ENCODE peak calls at places on chromosome 22, in six cellular contexts. One of them, this sample, is unnamed.
A peak's percentile ranks its signal among the peaks of the same experiment; 100 is the strongest.

GRCh38 chr22:40123387-40123786 is 54.3 kb upstream of the TNRC6B start:
- DNase-seq in HepG2: no peak
- DNase-seq in SK-N-SH: peak; percentile 17
- DNase-seq in A549: no peak
- DNase-seq in GM12878: no peak
- DNase-seq in K562: peak; percentile 11
- DNase-seq in this sample: no peak

GRCh38 chr22:45882881-45883810 is 93.8 kb downstream of the WNT7B start:
- DNase-seq in SK-N-SH: no peak
- DNase-seq in GM12878: no peak
- DNase-seq in K562: no peak
- DNase-seq in HepG2: no peak
- DNase-seq in A549: no peak
- DNase-seq in this sample: no peak

GRCh38 chr22:48636746-48637145 is 1190.9 kb downstream of the BRD1 start:
- DNase-seq in SK-N-SH: no peak
- DNase-seq in HepG2: no peak
- DNase-seq in GM12878: no peak
- DNase-seq in K562: no peak
- DNase-seq in A549: no peak
- DNase-seq in this sample: no peak

GRCh38 chr22:30159561-30160353 is 79.5 kb downstream of the HORMAD2 start:
- DNase-seq in K562: no peak
- DNase-seq in GM12878: no peak
- DNase-seq in A549: peak; percentile 64
- DNase-seq in HepG2: peak; percentile 12
- DNase-seq in SK-N-SH: no peak
- DNase-seq in this sample: peak; percentile 86

GRCh38 chr22:37161442-37161841 is 11.7 kb upstream of the IL2RB start:
- DNase-seq in HepG2: peak; percentile 18
- DNase-seq in A549: peak; percentile 53
- DNase-seq in GM12878: no peak
- DNase-seq in K562: peak; percentile 70
- DNase-seq in SK-N-SH: no peak
- DNase-seq in this sample: no peak

GRCh38 chr22:45597460-45598192 is 74.0 kb upstream of the ATXN10 start:
- DNase-seq in A549: peak; percentile 62
- DNase-seq in K562: no peak
- DNase-seq in SK-N-SH: peak; percentile 60
- DNase-seq in HepG2: peak; percentile 86
- DNase-seq in GM12878: no peak
- DNase-seq in this sample: no peak

GRCh38 chr22:22201185-22201924 is 43.2 kb upstream of the VPREB1 start:
- DNase-seq in SK-N-SH: peak; percentile 63
- DNase-seq in GM12878: no peak
- DNase-seq in HepG2: peak; percentile 25
- DNase-seq in K562: peak; percentile 95
- DNase-seq in A549: peak; percentile 48
- DNase-seq in this sample: peak; percentile 24

GRCh38 chr22:38967451-38968450 is 10.3 kb downstream of the APOBEC3A start:
- DNase-seq in HepG2: no peak
- DNase-seq in GM12878: no peak
- DNase-seq in A549: no peak
- DNase-seq in K562: no peak
- DNase-seq in SK-N-SH: no peak
- DNase-seq in this sample: no peak

GRCh38 chr22:39148727-39149535 is 3.5 kb downstream of the CBX7 start:
- DNase-seq in HepG2: no peak
- DNase-seq in SK-N-SH: peak; percentile 44
- DNase-seq in GM12878: peak; percentile 69
- DNase-seq in K562: peak; percentile 58
- DNase-seq in A549: no peak
- DNase-seq in this sample: no peak

GRCh38 chr22:30947163-30947820 is 21.3 kb downstream of the MORC2 start:
- DNase-seq in SK-N-SH: no peak
- DNase-seq in HepG2: no peak
- DNase-seq in A549: no peak
- DNase-seq in GM12878: no peak
- DNase-seq in K562: no peak
- DNase-seq in this sample: no peak

GRCh38 chr22:26050079-26050478 is 119.2 kb upstream of the SEZ6L start:
- DNase-seq in HepG2: no peak
- DNase-seq in SK-N-SH: no peak
- DNase-seq in A549: no peak
- DNase-seq in GM12878: no peak
- DNase-seq in K562: no peak
- DNase-seq in this sample: no peak

GRCh38 chr22:50620861-50621490 is 7.0 kb downstream of the ARSA start:
- DNase-seq in GM12878: peak; percentile 86
- DNase-seq in K562: no peak
- DNase-seq in A549: no peak
- DNase-seq in SK-N-SH: no peak
- DNase-seq in HepG2: peak; percentile 25
- DNase-seq in this sample: no peak

GRCh38 chr22:49885881-49886280 is 32.2 kb downstream of the ZBED4 start:
- DNase-seq in K562: no peak
- DNase-seq in SK-N-SH: no peak
- DNase-seq in GM12878: no peak
- DNase-seq in HepG2: no peak
- DNase-seq in A549: no peak
- DNase-seq in this sample: no peak

GRCh38 chr22:39234157-39234793 is 10.5 kb downstream of the PDGFB start:
- DNase-seq in HepG2: no peak
- DNase-seq in K562: no peak
- DNase-seq in SK-N-SH: no peak
- DNase-seq in GM12878: no peak
- DNase-seq in A549: no peak
- DNase-seq in this sample: no peak

GRCh38 chr22:30717331-30717921 is 22.8 kb downstream of the OSBP2 start:
- DNase-seq in K562: no peak
- DNase-seq in HepG2: peak; percentile 12
- DNase-seq in SK-N-SH: no peak
- DNase-seq in GM12878: no peak
- DNase-seq in A549: peak; percentile 6
- DNase-seq in this sample: peak; percentile 90

GRCh38 chr22:25493794-25494193 is 70.7 kb upstream of the GRK3 start:
- DNase-seq in SK-N-SH: no peak
- DNase-seq in HepG2: no peak
- DNase-seq in A549: no peak
- DNase-seq in GM12878: no peak
- DNase-seq in K562: no peak
- DNase-seq in this sample: no peak

GRCh38 chr22:32587449-32587848 is 112.8 kb downstream of the FBXO7 start:
- DNase-seq in GM12878: no peak
- DNase-seq in K562: no peak
- DNase-seq in HepG2: no peak
- DNase-seq in A549: peak; percentile 26
- DNase-seq in SK-N-SH: no peak
- DNase-seq in this sample: no peak

GRCh38 chr22:32584650-32585049 is 110.0 kb downstream of the FBXO7 start:
- DNase-seq in A549: no peak
- DNase-seq in SK-N-SH: no peak
- DNase-seq in GM12878: no peak
- DNase-seq in HepG2: no peak
- DNase-seq in K562: no peak
- DNase-seq in this sample: peak; percentile 64

GRCh38 chr22:32583074-32583677 is 108.6 kb downstream of the FBXO7 start:
- DNase-seq in GM12878: no peak
- DNase-seq in A549: no peak
- DNase-seq in K562: no peak
- DNase-seq in SK-N-SH: no peak
- DNase-seq in HepG2: no peak
- DNase-seq in this sample: no peak

GRCh38 chr22:32585737-32586136 is 111.1 kb downstream of the FBXO7 start:
- DNase-seq in SK-N-SH: no peak
- DNase-seq in A549: no peak
- DNase-seq in GM12878: no peak
- DNase-seq in HepG2: no peak
- DNase-seq in K562: no peak
- DNase-seq in this sample: no peak

GRCh38 chr22:32583921-32584335 is 109.3 kb downstream of the FBXO7 start:
- DNase-seq in HepG2: peak; percentile 81
- DNase-seq in SK-N-SH: no peak
- DNase-seq in K562: no peak
- DNase-seq in GM12878: no peak
- DNase-seq in A549: peak; percentile 52
- DNase-seq in this sample: peak; percentile 40
- TF ChIP-seq SMC3 in HepG2: peak; percentile 17
- TF ChIP-seq SMC3 in SK-N-SH: no peak
- TF ChIP-seq SMC3 in K562: no peak
- TF ChIP-seq SMC3 in GM12878: no peak
- TF ChIP-seq SMC3 in A549: no peak
- TF ChIP-seq SMC3 in this sample: no peak

GRCh38 chr22:41836551-41836950 is 3.6 kb downstream of the SREBF2 start:
- DNase-seq in SK-N-SH: no peak
- DNase-seq in GM12878: no peak
- DNase-seq in K562: no peak
- DNase-seq in A549: no peak
- DNase-seq in HepG2: no peak
- DNase-seq in this sample: no peak

GRCh38 chr22:41841085-41841712 is 8.3 kb downstream of the SREBF2 start:
- DNase-seq in SK-N-SH: no peak
- DNase-seq in K562: no peak
- DNase-seq in A549: peak; percentile 65
- DNase-seq in HepG2: peak; percentile 33
- DNase-seq in GM12878: no peak
- DNase-seq in this sample: no peak

GRCh38 chr22:41840216-41840615 is 7.3 kb downstream of the SREBF2 start:
- DNase-seq in SK-N-SH: no peak
- DNase-seq in K562: no peak
- DNase-seq in HepG2: no peak
- DNase-seq in GM12878: no peak
- DNase-seq in A549: no peak
- DNase-seq in this sample: no peak

GRCh38 chr22:41842996-41843970 is 10.4 kb downstream of the SREBF2 start:
- DNase-seq in SK-N-SH: no peak
- DNase-seq in GM12878: no peak
- DNase-seq in A549: no peak
- DNase-seq in HepG2: peak; percentile 61
- DNase-seq in K562: no peak
- DNase-seq in this sample: no peak

GRCh38 chr22:41838842-41839618 is 6.1 kb downstream of the SREBF2 start:
- DNase-seq in HepG2: no peak
- DNase-seq in K562: no peak
- DNase-seq in SK-N-SH: no peak
- DNase-seq in GM12878: no peak
- DNase-seq in A549: no peak
- DNase-seq in this sample: no peak
- H3K4me1 ChIP-seq in HepG2: peaks cover 94% of the 10 kb centered on the region
- H3K4me1 ChIP-seq in K562: peaks cover 3% of the 10 kb centered on the region
- H3K4me1 ChIP-seq in SK-N-SH: no peaks in the 10 kb centered on the region
- H3K4me1 ChIP-seq in GM12878: peaks cover 17% of the 10 kb centered on the region
- H3K4me1 ChIP-seq in A549: peaks cover 55% of the 10 kb centered on the region
- H3K4me1 ChIP-seq in this sample: no peaks in the 10 kb centered on the region

DNA sequence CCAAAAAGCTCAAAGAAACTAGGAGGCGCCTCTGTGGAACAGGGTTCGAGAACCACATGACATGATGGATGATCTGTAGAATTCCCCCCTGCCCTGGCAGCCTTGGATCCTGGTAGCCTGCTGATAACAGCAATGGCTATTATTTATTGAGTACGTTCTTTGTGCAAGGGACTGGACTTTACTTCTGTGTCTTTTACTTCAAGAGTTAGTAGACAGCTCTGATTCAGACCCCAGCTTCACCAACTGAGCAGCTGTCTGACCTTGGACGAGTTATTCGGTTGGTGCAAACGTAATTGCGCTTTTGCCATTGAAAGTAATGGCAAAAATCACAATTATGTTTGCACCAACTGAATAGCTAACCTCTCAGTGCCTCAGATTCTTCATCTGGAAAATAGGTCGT is 108.9 kb downstream of the TIMP3 start:
- DNase-seq in GM12878: no peak
- DNase-seq in A549: no peak
- DNase-seq in HepG2: no peak
- DNase-seq in K562: no peak
- DNase-seq in SK-N-SH: no peak
- DNase-seq in this sample: no peak
- TF ChIP-seq SMC3 in GM12878: no peak
- TF ChIP-seq SMC3 in A549: no peak
- TF ChIP-seq SMC3 in HepG2: no peak
- TF ChIP-seq SMC3 in K562: no peak
- TF ChIP-seq SMC3 in SK-N-SH: no peak
- TF ChIP-seq SMC3 in this sample: no peak

GRCh38 chr22:20319745-20320658 is at the start of gene DGCR6L:
- DNase-seq in K562: peak; percentile 100
- DNase-seq in SK-N-SH: peak; percentile 98
- DNase-seq in GM12878: peak; percentile 62
- DNase-seq in HepG2: peak; percentile 76
- DNase-seq in A549: peak; percentile 94
- DNase-seq in this sample: peak; percentile 93
- H3K4me1 ChIP-seq in K562: peaks cover 58% of the 10 kb centered on the region
- H3K4me1 ChIP-seq in SK-N-SH: peaks cover 15% of the 10 kb centered on the region
- H3K4me1 ChIP-seq in GM12878: peaks cover 4% of the 10 kb centered on the region
- H3K4me1 ChIP-seq in HepG2: peaks cover 48% of the 10 kb centered on the region
- H3K4me1 ChIP-seq in A549: peaks cover 14% of the 10 kb centered on the region
- H3K4me1 ChIP-seq in this sample: peaks cover 24% of the 10 kb centered on the region

GRCh38 chr22:43393132-43393844 is 18.5 kb upstream of the MPPED1 start:
- DNase-seq in A549: no peak
- DNase-seq in K562: no peak
- DNase-seq in SK-N-SH: no peak
- DNase-seq in GM12878: no peak
- DNase-seq in HepG2: peak; percentile 75
- DNase-seq in this sample: no peak
- TF ChIP-seq SMC3 in A549: no peak
- TF ChIP-seq SMC3 in K562: no peak
- TF ChIP-seq SMC3 in SK-N-SH: no peak
- TF ChIP-seq SMC3 in GM12878: no peak
- TF ChIP-seq SMC3 in HepG2: no peak
- TF ChIP-seq SMC3 in this sample: no peak

DNA sequence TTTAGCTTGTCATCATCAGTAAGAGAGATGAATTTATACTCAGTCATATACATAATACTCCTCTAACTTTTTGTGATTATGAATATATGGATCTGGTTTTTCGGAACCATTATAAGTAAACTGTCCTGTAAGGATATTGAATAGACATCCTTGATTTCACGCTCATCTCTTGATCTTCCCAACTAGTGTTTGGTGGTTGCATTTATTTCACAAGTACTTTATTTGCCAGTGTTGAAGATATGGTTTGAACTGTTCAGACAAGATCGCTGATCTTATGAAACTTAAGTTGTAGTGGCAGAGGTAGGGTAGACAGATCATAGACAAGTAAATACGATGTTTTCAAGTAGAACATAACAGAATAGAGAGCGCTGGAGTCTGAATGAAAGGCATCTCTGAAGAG is 3.0 kb downstream of the FBXO7 start:
- DNase-seq in GM12878: no peak
- DNase-seq in K562: no peak
- DNase-seq in HepG2: no peak
- DNase-seq in SK-N-SH: no peak
- DNase-seq in A549: no peak
- DNase-seq in this sample: no peak
- H3K4me1 ChIP-seq in GM12878: peaks cover 26% of the 10 kb centered on the region
- H3K4me1 ChIP-seq in K562: peaks cover 10% of the 10 kb centered on the region
- H3K4me1 ChIP-seq in HepG2: peaks cover 58% of the 10 kb centered on the region
- H3K4me1 ChIP-seq in SK-N-SH: peaks cover 12% of the 10 kb centered on the region
- H3K4me1 ChIP-seq in A549: peaks cover 17% of the 10 kb centered on the region
- H3K4me1 ChIP-seq in this sample: peaks cover 6% of the 10 kb centered on the region

This sample was measured in IMR-90.